ENCODE peak calls at places on chromosomes 12 and 14, in ten cellular contexts. One of them, this sample, is unnamed.
A peak's percentile ranks its signal among the peaks of the same experiment; 100 is the strongest.

GRCh38 chr14:81533212-81533535 is 479 bp downstream of the SEL1L start:
- DNase-seq in astrocyte of the spinal cord: no peak
- DNase-seq in NCI-H2081: no peak
- DNase-seq in AG10803: no peak
- DNase-seq in ovary: no peak
- DNase-seq in small intestine: peak; percentile 11
- DNase-seq in stimulated activated CD4-positive, alpha-beta T cell treated with anti-CD3 and anti-CD28 coated beads, Interleukin-2, amount 100 ng/mL, for 24 hours: no peak
- DNase-seq in NCI-H748 treated with DMSO at 0.1 percent for 48 hours: no peak
- DNase-seq in Panc1: no peak
- DNase-seq in CD4-positive, alpha-beta memory T cell: no peak
- DNase-seq in this sample: no peak

GRCh38 chr14:34874386-34875030 is 652 bp downstream of the BAZ1A start:
- DNase-seq in astrocyte of the spinal cord: peak; percentile 67
- DNase-seq in NCI-H2081: peak; percentile 70
- DNase-seq in AG10803: peak; percentile 47
- DNase-seq in ovary: peak; percentile 50
- DNase-seq in small intestine: peak; percentile 51
- DNase-seq in stimulated activated CD4-positive, alpha-beta T cell treated with anti-CD3 and anti-CD28 coated beads, Interleukin-2, amount 100 ng/mL, for 24 hours: peak; percentile 60
- DNase-seq in NCI-H748 treated with DMSO at 0.1 percent for 48 hours: peak; percentile 49
- DNase-seq in Panc1: no peak
- DNase-seq in CD4-positive, alpha-beta memory T cell: peak; percentile 65
- DNase-seq in this sample: peak; percentile 50

GRCh38 chr14:36723551-36723950 is 61.9 kb downstream of the PAX9 start:
- DNase-seq in astrocyte of the spinal cord: no peak
- DNase-seq in NCI-H2081: no peak
- DNase-seq in AG10803: no peak
- DNase-seq in ovary: no peak
- DNase-seq in small intestine: no peak
- DNase-seq in stimulated activated CD4-positive, alpha-beta T cell treated with anti-CD3 and anti-CD28 coated beads, Interleukin-2, amount 100 ng/mL, for 24 hours: no peak
- DNase-seq in NCI-H748 treated with DMSO at 0.1 percent for 48 hours: no peak
- DNase-seq in Panc1: no peak
- DNase-seq in CD4-positive, alpha-beta memory T cell: no peak
- DNase-seq in this sample: no peak

GRCh38 chr14:95935228-95935822 is 58.7 kb downstream of the TUNAR start:
- DNase-seq in astrocyte of the spinal cord: peak; percentile 9
- DNase-seq in NCI-H2081: no peak
- DNase-seq in AG10803: peak; percentile 27
- DNase-seq in ovary: no peak
- DNase-seq in small intestine: peak; percentile 3
- DNase-seq in stimulated activated CD4-positive, alpha-beta T cell treated with anti-CD3 and anti-CD28 coated beads, Interleukin-2, amount 100 ng/mL, for 24 hours: no peak
- DNase-seq in NCI-H748 treated with DMSO at 0.1 percent for 48 hours: no peak
- DNase-seq in Panc1: no peak
- DNase-seq in CD4-positive, alpha-beta memory T cell: peak; percentile 3
- DNase-seq in this sample: no peak

GRCh38 chr12:7638064-7638763 is 27.5 kb downstream of the APOBEC1 start:
- DNase-seq in astrocyte of the spinal cord: no peak
- DNase-seq in NCI-H2081: no peak
- DNase-seq in AG10803: no peak
- DNase-seq in ovary: no peak
- DNase-seq in small intestine: peak; percentile 33
- DNase-seq in stimulated activated CD4-positive, alpha-beta T cell treated with anti-CD3 and anti-CD28 coated beads, Interleukin-2, amount 100 ng/mL, for 24 hours: no peak
- DNase-seq in NCI-H748 treated with DMSO at 0.1 percent for 48 hours: peak; percentile 18
- DNase-seq in Panc1: no peak
- DNase-seq in CD4-positive, alpha-beta memory T cell: no peak
- DNase-seq in this sample: no peak

GRCh38 chr14:25944020-25944419 is 653.8 kb downstream of the NOVA1 start:
- DNase-seq in astrocyte of the spinal cord: no peak
- DNase-seq in NCI-H2081: peak; percentile 39
- DNase-seq in AG10803: no peak
- DNase-seq in ovary: no peak
- DNase-seq in small intestine: no peak
- DNase-seq in stimulated activated CD4-positive, alpha-beta T cell treated with anti-CD3 and anti-CD28 coated beads, Interleukin-2, amount 100 ng/mL, for 24 hours: no peak
- DNase-seq in NCI-H748 treated with DMSO at 0.1 percent for 48 hours: no peak
- DNase-seq in Panc1: no peak
- DNase-seq in CD4-positive, alpha-beta memory T cell: no peak
- DNase-seq in this sample: no peak

GRCh38 chr12:9687228-9687627 is 17.7 kb downstream of the CLEC2D start:
- DNase-seq in astrocyte of the spinal cord: peak; percentile 67
- DNase-seq in NCI-H2081: no peak
- DNase-seq in AG10803: no peak
- DNase-seq in ovary: no peak
- DNase-seq in small intestine: no peak
- DNase-seq in stimulated activated CD4-positive, alpha-beta T cell treated with anti-CD3 and anti-CD28 coated beads, Interleukin-2, amount 100 ng/mL, for 24 hours: no peak
- DNase-seq in NCI-H748 treated with DMSO at 0.1 percent for 48 hours: no peak
- DNase-seq in Panc1: no peak
- DNase-seq in CD4-positive, alpha-beta memory T cell: no peak
- DNase-seq in this sample: no peak

GRCh38 chr14:34733245-34733644 is 18.9 kb upstream of the CFL2 start:
- DNase-seq in astrocyte of the spinal cord: peak; percentile 23
- DNase-seq in NCI-H2081: no peak
- DNase-seq in AG10803: peak; percentile 80
- DNase-seq in ovary: no peak
- DNase-seq in small intestine: no peak
- DNase-seq in stimulated activated CD4-positive, alpha-beta T cell treated with anti-CD3 and anti-CD28 coated beads, Interleukin-2, amount 100 ng/mL, for 24 hours: no peak
- DNase-seq in NCI-H748 treated with DMSO at 0.1 percent for 48 hours: no peak
- DNase-seq in Panc1: no peak
- DNase-seq in CD4-positive, alpha-beta memory T cell: no peak
- DNase-seq in this sample: no peak

GRCh38 chr12:5787828-5788227 is 157.2 kb downstream of the ANO2 start:
- DNase-seq in astrocyte of the spinal cord: no peak
- DNase-seq in NCI-H2081: no peak
- DNase-seq in AG10803: no peak
- DNase-seq in ovary: no peak
- DNase-seq in small intestine: no peak
- DNase-seq in stimulated activated CD4-positive, alpha-beta T cell treated with anti-CD3 and anti-CD28 coated beads, Interleukin-2, amount 100 ng/mL, for 24 hours: no peak
- DNase-seq in NCI-H748 treated with DMSO at 0.1 percent for 48 hours: no peak
- DNase-seq in Panc1: no peak
- DNase-seq in CD4-positive, alpha-beta memory T cell: no peak
- DNase-seq in this sample: no peak

GRCh38 chr12:75130811-75131210 is 78.8 kb downstream of the KCNC2 start:
- DNase-seq in astrocyte of the spinal cord: no peak
- DNase-seq in NCI-H2081: no peak
- DNase-seq in AG10803: no peak
- DNase-seq in ovary: no peak
- DNase-seq in small intestine: no peak
- DNase-seq in stimulated activated CD4-positive, alpha-beta T cell treated with anti-CD3 and anti-CD28 coated beads, Interleukin-2, amount 100 ng/mL, for 24 hours: no peak
- DNase-seq in NCI-H748 treated with DMSO at 0.1 percent for 48 hours: no peak
- DNase-seq in Panc1: no peak
- DNase-seq in CD4-positive, alpha-beta memory T cell: no peak
- DNase-seq in this sample: no peak

GRCh38 chr12:46559311-46559710 is 186.7 kb upstream of the SLC38A2 start:
- DNase-seq in astrocyte of the spinal cord: no peak
- DNase-seq in NCI-H2081: no peak
- DNase-seq in AG10803: peak; percentile 97
- DNase-seq in ovary: no peak
- DNase-seq in small intestine: no peak
- DNase-seq in stimulated activated CD4-positive, alpha-beta T cell treated with anti-CD3 and anti-CD28 coated beads, Interleukin-2, amount 100 ng/mL, for 24 hours: no peak
- DNase-seq in NCI-H748 treated with DMSO at 0.1 percent for 48 hours: no peak
- DNase-seq in Panc1: no peak
- DNase-seq in CD4-positive, alpha-beta memory T cell: no peak
- DNase-seq in this sample: no peak

GRCh38 chr12:90915353-90915752 is 39.6 kb downstream of the CCER1 start:
- DNase-seq in astrocyte of the spinal cord: no peak
- DNase-seq in NCI-H2081: no peak
- DNase-seq in AG10803: no peak
- DNase-seq in ovary: no peak
- DNase-seq in small intestine: peak; percentile 19
- DNase-seq in stimulated activated CD4-positive, alpha-beta T cell treated with anti-CD3 and anti-CD28 coated beads, Interleukin-2, amount 100 ng/mL, for 24 hours: no peak
- DNase-seq in NCI-H748 treated with DMSO at 0.1 percent for 48 hours: no peak
- DNase-seq in Panc1: no peak
- DNase-seq in CD4-positive, alpha-beta memory T cell: no peak
- DNase-seq in this sample: no peak

GRCh38 chr12:104569348-104570173 is 112.8 kb downstream of the CHST11 start:
- DNase-seq in astrocyte of the spinal cord: no peak
- DNase-seq in NCI-H2081: no peak
- DNase-seq in AG10803: no peak
- DNase-seq in ovary: no peak
- DNase-seq in small intestine: peak; percentile 37
- DNase-seq in stimulated activated CD4-positive, alpha-beta T cell treated with anti-CD3 and anti-CD28 coated beads, Interleukin-2, amount 100 ng/mL, for 24 hours: no peak
- DNase-seq in NCI-H748 treated with DMSO at 0.1 percent for 48 hours: no peak
- DNase-seq in Panc1: no peak
- DNase-seq in CD4-positive, alpha-beta memory T cell: peak; percentile 59
- DNase-seq in this sample: peak; percentile 97

GRCh38 chr12:108890208-108890607 is 10.3 kb downstream of the DAO start:
- DNase-seq in astrocyte of the spinal cord: peak; percentile 1
- DNase-seq in NCI-H2081: no peak
- DNase-seq in AG10803: no peak
- DNase-seq in ovary: no peak
- DNase-seq in small intestine: no peak
- DNase-seq in stimulated activated CD4-positive, alpha-beta T cell treated with anti-CD3 and anti-CD28 coated beads, Interleukin-2, amount 100 ng/mL, for 24 hours: no peak
- DNase-seq in NCI-H748 treated with DMSO at 0.1 percent for 48 hours: no peak
- DNase-seq in Panc1: no peak
- DNase-seq in CD4-positive, alpha-beta memory T cell: no peak
- DNase-seq in this sample: no peak

GRCh38 chr12:25835385-25835784 is 123.1 kb upstream of the RASSF8 start:
- DNase-seq in astrocyte of the spinal cord: no peak
- DNase-seq in NCI-H2081: no peak
- DNase-seq in AG10803: no peak
- DNase-seq in ovary: no peak
- DNase-seq in small intestine: no peak
- DNase-seq in stimulated activated CD4-positive, alpha-beta T cell treated with anti-CD3 and anti-CD28 coated beads, Interleukin-2, amount 100 ng/mL, for 24 hours: no peak
- DNase-seq in NCI-H748 treated with DMSO at 0.1 percent for 48 hours: no peak
- DNase-seq in Panc1: no peak
- DNase-seq in CD4-positive, alpha-beta memory T cell: no peak
- DNase-seq in this sample: no peak